ENCODE peak calls at places on chromosome 13, in ten cellular contexts. J, X, M, C, F, A, Q, O, U and G are unnamed samples.
A peak's percentile ranks its signal among the peaks of the same experiment; 100 is the strongest.

GRCh38 chr13:29511980-29512379 is 83.5 kb downstream of the SLC7A1 start:
- DNase-seq in J (no peak), X (no peak), M (no peak), C (no peak), F (no peak), A (no peak), Q (no peak), O (no peak), U (no peak), G (no peak)

GRCh38 chr13:43872181-43872580 is 7.4 kb downstream of the CCDC122 start:
- DNase-seq in J (no peak), X (no peak), M (no peak), C (no peak), F (no peak), A (no peak), Q (no peak), O (no peak), U (no peak), G (no peak)

GRCh38 chr13:84651288-84651687 is 769.0 kb upstream of the SLITRK1 start:
- DNase-seq in J (no peak), X (no peak), M (no peak), C (no peak), F (peak; percentile 17), A (peak; percentile 92), Q (no peak), O (no peak), U (no peak), G (no peak)

GRCh38 chr13:104436555-104436954 is 1370.3 kb upstream of the SLC10A2 start:
- DNase-seq in J (no peak), X (no peak), M (no peak), C (no peak), F (no peak), A (no peak), Q (no peak), O (peak; percentile 91), U (no peak), G (no peak)

GRCh38 chr13:112959206-112959605 is 9.8 kb upstream of the MCF2L start:
- DNase-seq in J (no peak), X (no peak), M (no peak), C (no peak), F (no peak), A (no peak), Q (no peak), O (no peak), U (peak; percentile 82), G (no peak)

GRCh38 chr13:93476175-93476574 is 249.6 kb downstream of the GPC6 start:
- DNase-seq in J (no peak), X (no peak), M (no peak), C (peak; percentile 76), F (no peak), A (peak; percentile 32), Q (no peak), O (no peak), U (no peak), G (no peak)

GRCh38 chr13:113147206-113147605 is 11.2 kb upstream of the PROZ start:
- DNase-seq in J (no peak), X (no peak), M (no peak), C (no peak), F (no peak), A (no peak), Q (no peak), O (no peak), U (no peak), G (no peak)

GRCh38 chr13:109592776-109593175 is 193.6 kb downstream of the IRS2 start:
- DNase-seq in J (no peak), X (no peak), M (no peak), C (no peak), F (no peak), A (no peak), Q (no peak), O (peak; percentile 67), U (no peak), G (no peak)

GRCh38 chr13:93730780-93731179 is 504.2 kb downstream of the GPC6 start:
- DNase-seq in J (no peak), X (no peak), M (no peak), C (no peak), F (no peak), A (no peak), Q (no peak), O (no peak), U (no peak), G (no peak)